ENCODE peak calls at places on chromosomes 6 and 20, in nine cellular contexts. L is HL-60; R is CD8-positive, alpha-beta memory T cell; J is IMR-90; S is mesendoderm; O is body of pancreas; Z is ovary; H is OCI-LY7; A is hepatocyte. T is an unnamed sample.
A peak's percentile ranks its signal among the peaks of the same experiment; 100 is the strongest.

GRCh38 chr20:31695849-31696804 is 26.5 kb downstream of the BCL2L1 start:
- DNase-seq in H (no peak), L (no peak), R (no peak), O (no peak), S (no peak), A (peak; percentile 80), Z (no peak), J (peak; percentile 57), T (no peak)

GRCh38 chr6:45843848-45844521 is 171.7 kb downstream of the CLIC5 start:
- DNase-seq in O (no peak), Z (no peak), H (no peak), J (no peak), L (no peak), S (no peak), R (no peak), A (no peak), T (no peak)

GRCh38 chr6:56497270-56497669 is 145.4 kb downstream of the DST start:
- DNase-seq in H (no peak), O (no peak), R (no peak), L (no peak), S (no peak), J (no peak), Z (no peak), A (peak; percentile 31), T (no peak)

GRCh38 chr6:33746036-33746600 is 587 bp downstream of the IP6K3 start:
- DNase-seq in J (peak; percentile 61), L (no peak), R (no peak), O (no peak), Z (peak; percentile 51), S (peak; percentile 66), H (no peak), A (peak; percentile 77), T (no peak)

GRCh38 chr6:112207131-112207530 is 47.2 kb downstream of the LAMA4 start:
- DNase-seq in Z (no peak), S (no peak), H (no peak), R (no peak), A (no peak), L (no peak), O (no peak), J (no peak), T (no peak)

GRCh38 chr6:97215157-97215769 is 67.8 kb downstream of the MMS22L start:
- DNase-seq in O (no peak), J (peak; percentile 76), R (no peak), H (peak; percentile 10), S (peak; percentile 65), Z (no peak), A (peak; percentile 69), L (no peak), T (peak; percentile 6)

GRCh38 chr20:63095718-63096654 is 89.2 kb upstream of the BHLHE23 start:
- DNase-seq in L (no peak), Z (peak; percentile 11), R (no peak), S (no peak), J (no peak), A (no peak), O (peak; percentile 2), H (no peak), T (no peak)

GRCh38 chr20:45781391-45781931 is 10.2 kb downstream of the WFDC3 start:
- DNase-seq in H (no peak), S (no peak), L (no peak), R (no peak), A (peak; percentile 53), O (peak; percentile 25), Z (peak; percentile 76), J (peak; percentile 95), T (peak; percentile 84)

DNA sequence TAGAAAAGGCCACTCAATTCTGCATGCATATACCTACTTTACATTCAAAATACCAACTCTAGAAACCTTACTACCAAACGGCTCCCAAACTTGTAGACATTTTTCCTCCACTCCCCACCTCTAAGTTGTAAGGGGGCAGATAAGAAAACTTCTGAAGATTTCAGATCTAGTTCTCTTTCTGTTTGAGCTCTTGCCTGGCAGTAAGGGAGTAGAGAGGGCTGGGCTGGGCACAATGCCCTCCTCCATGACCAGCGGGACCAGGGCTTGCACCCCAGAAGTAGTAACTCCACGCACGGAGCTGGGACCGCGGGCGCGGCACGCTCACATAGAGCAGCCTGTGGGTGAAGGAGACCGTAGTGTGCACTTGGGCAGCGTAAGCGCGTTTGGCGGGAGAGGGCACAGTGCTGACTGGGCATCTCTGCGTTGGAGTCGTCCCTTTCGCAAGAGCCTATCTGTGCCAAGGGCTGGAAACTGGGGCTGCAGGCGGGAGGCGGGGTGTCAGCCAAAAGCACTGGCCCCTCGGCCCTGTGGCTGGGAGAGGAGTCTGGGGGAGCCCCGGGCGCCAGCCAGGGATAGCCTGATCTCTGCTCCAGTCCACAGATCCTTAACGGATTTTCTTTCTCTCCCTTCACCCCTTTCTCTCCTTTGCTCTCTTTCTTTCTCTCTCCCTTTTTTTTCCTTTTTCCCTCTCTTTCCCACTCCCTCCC is 32.4 kb downstream of the PHACTR1 start:
- DNase-seq in L (no peak), R (no peak), J (no peak), Z (no peak), A (no peak), H (no peak), S (no peak), O (no peak), T (no peak)
- H3K27ac ChIP-seq in L (no peak overlapping the region), R (no peak overlapping the region), J (no peak overlapping the region), Z (no peak overlapping the region), A (no peak overlapping the region), H (no peak overlapping the region), S (no peak overlapping the region), O (no peak overlapping the region), T (no peak overlapping the region)

DNA sequence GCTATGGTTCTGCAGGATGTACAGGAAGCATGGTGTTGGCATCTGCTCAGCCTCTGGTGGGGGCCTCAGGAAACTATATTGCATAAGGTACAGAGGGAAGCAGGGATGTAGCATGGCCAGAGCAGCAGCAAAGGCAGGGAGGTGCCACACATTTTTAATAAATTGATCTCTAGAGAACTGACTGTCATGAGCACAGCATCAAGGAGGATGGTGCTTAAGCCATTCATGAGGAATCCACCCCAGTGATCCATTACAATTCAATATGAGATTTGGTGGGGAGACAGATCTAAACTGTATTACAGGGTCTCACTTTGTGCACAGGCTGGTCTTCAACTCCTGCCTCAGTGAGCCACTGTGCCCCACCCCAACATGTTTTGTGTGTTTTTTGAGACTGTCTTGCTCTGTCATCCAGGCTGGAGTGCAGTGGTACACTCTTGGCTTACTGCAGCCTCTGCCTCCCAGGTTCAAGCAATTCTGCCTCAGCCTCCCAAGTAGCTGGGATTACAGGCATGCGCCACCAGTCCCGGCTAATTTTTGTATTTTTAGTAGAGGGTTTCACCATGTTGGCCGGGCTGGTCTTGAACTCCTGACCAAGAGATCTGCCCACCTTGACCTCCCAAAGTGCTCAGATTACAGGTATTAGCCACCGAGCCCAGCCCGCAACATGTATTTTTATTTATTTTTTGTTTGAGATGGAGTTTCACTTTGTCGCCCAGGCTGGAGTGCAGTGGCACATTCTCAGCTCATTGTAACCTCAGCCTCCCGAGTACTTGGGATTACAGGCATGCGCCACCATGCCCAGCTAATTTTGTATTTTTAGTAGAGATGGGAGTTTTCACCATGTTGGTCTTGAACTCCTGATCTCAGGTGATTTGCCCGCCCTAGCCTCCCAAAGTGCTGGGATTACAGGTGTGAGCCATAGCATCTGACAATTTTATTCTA is 10.3 kb downstream of the HSPA1B start:
- DNase-seq in L (peak; percentile 61), O (no peak), J (no peak), A (no peak), R (no peak), H (peak; percentile 27), Z (no peak), S (no peak), T (no peak)
- H3K27ac ChIP-seq in L (peak overlapping the region; percentile 97), O (no peak overlapping the region), J (no peak overlapping the region), A (peak overlapping the region; percentile 88), R (peak overlapping the region; percentile 94), H (peak overlapping the region; percentile 95), Z (no peak overlapping the region), S (no peak overlapping the region), T (peak overlapping the region; percentile 87)

GRCh38 chr20:37396520-37397075 is 50.7 kb downstream of the SRC start:
- DNase-seq in Z (no peak), J (no peak), S (peak; percentile 97), R (no peak), O (no peak), L (no peak), H (no peak), A (peak; percentile 71), T (no peak)

GRCh38 chr20:37398750-37399621 is 53.0 kb downstream of the SRC start:
- DNase-seq in J (no peak), L (no peak), A (peak; percentile 72), R (no peak), S (no peak), O (no peak), H (no peak), Z (no peak), T (no peak)

GRCh38 chr20:37397076-37397953 is 51.4 kb downstream of the SRC start:
- DNase-seq in L (peak; percentile 65), O (no peak), A (no peak), J (no peak), S (no peak), H (no peak), R (no peak), Z (no peak), T (no peak)

GRCh38 chr20:37395921-37396519 is 50.1 kb downstream of the SRC start:
- DNase-seq in S (peak; percentile 91), L (no peak), J (no peak), R (no peak), O (no peak), Z (no peak), H (no peak), A (peak; percentile 64), T (no peak)

DNA sequence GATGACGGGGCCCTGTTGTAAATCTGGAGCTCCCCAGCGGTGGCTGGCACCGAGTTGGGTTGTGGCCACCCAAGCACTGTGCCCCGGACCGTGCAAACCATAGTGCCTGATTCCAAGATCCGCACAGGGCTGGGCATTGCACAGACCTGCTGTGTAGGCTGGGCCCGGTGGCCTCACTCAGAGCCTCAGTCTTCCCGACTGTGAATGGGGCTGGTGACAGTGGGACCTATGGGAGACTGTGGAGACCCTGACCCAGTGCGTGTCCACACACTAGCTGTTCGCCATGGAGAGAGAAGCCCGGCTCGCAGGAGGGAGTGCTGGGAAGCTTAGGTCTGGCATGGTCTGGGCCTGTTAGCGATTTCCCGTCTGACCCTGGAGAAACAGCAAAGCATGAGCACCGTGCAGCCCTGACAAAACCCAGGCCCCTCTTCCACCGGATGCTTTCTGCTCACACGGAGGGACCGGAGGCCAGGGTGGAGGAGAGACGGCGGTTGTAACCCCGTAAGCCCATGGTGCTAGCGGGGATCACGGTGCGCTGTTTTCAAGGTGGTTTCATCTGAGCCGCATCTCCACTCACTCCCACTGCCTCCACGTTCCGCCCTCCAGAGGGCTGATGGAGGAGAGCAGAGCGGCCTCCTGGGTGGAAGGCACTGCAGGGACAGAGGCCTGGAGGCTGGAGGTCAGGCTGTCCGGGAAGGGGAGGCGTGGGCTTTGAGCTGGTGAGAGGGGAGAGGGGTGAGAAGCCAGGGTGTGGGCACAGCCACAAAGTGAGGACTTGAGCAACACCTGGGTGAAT is 52.2 kb downstream of the SRC start:
- DNase-seq in H (no peak), J (no peak), S (no peak), A (no peak), R (no peak), Z (no peak), O (no peak), L (no peak), T (no peak)
- H3K27ac ChIP-seq in H (no peak overlapping the region), J (no peak overlapping the region), S (no peak overlapping the region), A (peak overlapping the region; percentile 59), R (no peak overlapping the region), Z (no peak overlapping the region), O (no peak overlapping the region), L (no peak overlapping the region), T (no peak overlapping the region)

GRCh38 chr20:53678990-53679596 is 85.5 kb upstream of the ZNF217 start:
- DNase-seq in S (no peak), R (no peak), H (no peak), O (no peak), Z (no peak), A (no peak), L (no peak), J (peak; percentile 27), T (no peak)

GRCh38 chr20:53677447-53678314 is 84.0 kb upstream of the ZNF217 start:
- DNase-seq in H (no peak), A (peak; percentile 75), J (peak; percentile 46), R (peak; percentile 37), S (peak; percentile 73), L (peak; percentile 86), O (peak; percentile 38), Z (no peak), T (no peak)

GRCh38 chr20:53676519-53676822 is 82.8 kb upstream of the ZNF217 start:
- DNase-seq in A (no peak), R (no peak), J (no peak), O (no peak), L (no peak), Z (no peak), H (no peak), S (no peak), T (no peak)

GRCh38 chr20:53678315-53678989 is 84.8 kb upstream of the ZNF217 start:
- DNase-seq in J (peak; percentile 20), S (no peak), A (no peak), H (no peak), L (no peak), O (no peak), Z (no peak), R (no peak), T (no peak)

DNA sequence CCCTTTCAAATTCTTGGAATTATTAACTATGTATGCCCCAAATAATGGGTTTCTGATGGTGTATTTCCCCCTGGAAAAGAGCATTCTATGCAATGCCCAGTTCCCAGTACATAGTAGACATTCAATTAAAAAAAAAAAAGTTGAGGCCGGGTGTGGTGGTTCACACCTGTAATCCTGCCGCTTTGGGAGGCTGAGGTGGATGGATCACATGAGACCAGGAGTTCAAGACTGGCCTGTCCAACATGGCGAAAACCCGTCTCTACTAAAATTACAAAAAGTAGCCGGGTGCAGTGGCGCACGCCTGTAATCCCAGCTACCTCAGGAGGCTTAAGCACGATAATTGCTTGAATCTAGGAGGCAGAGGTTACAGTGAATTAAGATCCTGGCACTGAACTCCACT is 83.3 kb upstream of the ZNF217 start:
- DNase-seq in A (no peak), R (no peak), O (no peak), S (no peak), Z (no peak), H (no peak), J (no peak), L (no peak), T (no peak)
- H3K27ac ChIP-seq in A (peak overlapping the region; percentile 84), R (no peak overlapping the region), O (no peak overlapping the region), S (no peak overlapping the region), Z (no peak overlapping the region), H (no peak overlapping the region), J (no peak overlapping the region), L (peak overlapping the region; percentile 79), T (no peak overlapping the region)